ENCODE peak calls at places on chromosomes 5 and 9, in nine cellular contexts. D, A, C, I, Y, U, T, Q and H are unnamed samples.

GRCh38 chr5:149129181-149129580 is 12.1 kb upstream of the ABLIM3 start:
- DNase-seq in D (no peak), C (no peak), Q (no peak), A (no peak), T (no peak), Y (peak; percentile 83), I (no peak), U (peak; percentile 69), H (no peak)

GRCh38 chr9:129394011-129394919 is 216.2 kb upstream of the IER5L start:
- DNase-seq in C (no peak), D (no peak), A (no peak), Q (no peak), U (no peak), I (no peak), Y (no peak), T (no peak), H (peak; percentile 47)

GRCh38 chr9:111178361-111179043 is 140.2 kb upstream of the LPAR1 start:
- DNase-seq in I (no peak), U (peak; percentile 79), Y (no peak), C (no peak), A (no peak), D (no peak), T (no peak), Q (no peak), H (no peak)

GRCh38 chr9:122016789-122017188 is 76.3 kb downstream of the TTLL11 start:
- DNase-seq in D (no peak), T (no peak), I (no peak), C (no peak), U (no peak), Y (no peak), Q (no peak), A (no peak), H (no peak)

GRCh38 chr5:3729631-3730030 is 134.0 kb downstream of the IRX1 start:
- DNase-seq in I (no peak), C (no peak), U (no peak), D (no peak), A (no peak), Q (no peak), Y (no peak), T (no peak), H (no peak)

GRCh38 chr9:138065287-138065686 is 187.7 kb downstream of the CACNA1B start:
- DNase-seq in D (no peak), C (no peak), Q (no peak), A (no peak), U (no peak), T (no peak), I (peak; percentile 1), Y (no peak), H (no peak)

GRCh38 chr5:179986328-179986727 is 78.6 kb upstream of the TBC1D9B start:
- DNase-seq in U (no peak), D (no peak), I (peak; percentile 31), T (no peak), Y (peak; percentile 24), Q (no peak), C (no peak), A (peak; percentile 24), H (no peak)

GRCh38 chr9:120946259-120946658 is 19.7 kb upstream of the TRAF1 start:
- DNase-seq in Q (no peak), Y (peak; percentile 50), A (no peak), U (peak; percentile 46), T (no peak), I (no peak), C (no peak), D (no peak), H (no peak)

GRCh38 chr5:144004751-144005150 is 165.7 kb downstream of the YIPF5 start:
- DNase-seq in I (no peak), U (no peak), A (no peak), Q (no peak), C (no peak), D (no peak), T (no peak), Y (no peak), H (no peak)

GRCh38 chr5:168153263-168153930 is 138.0 kb upstream of the WWC1 start:
- DNase-seq in Q (no peak), U (no peak), I (no peak), A (no peak), Y (no peak), C (no peak), T (no peak), D (no peak), H (no peak)

GRCh38 chr5:43038523-43038989 is 1.6 kb downstream of the ANXA2R start:
- DNase-seq in D (no peak), U (no peak), C (peak; percentile 52), A (no peak), T (no peak), Q (no peak), I (no peak), Y (no peak), H (no peak)

GRCh38 chr5:142747034-142747433 is 23.1 kb upstream of the ARHGAP26 start:
- DNase-seq in I (no peak), A (no peak), T (no peak), Y (no peak), U (no peak), C (no peak), D (no peak), Q (no peak), H (no peak)

GRCh38 chr9:15696979-15697378 is 144.1 kb downstream of the CCDC171 start:
- DNase-seq in Q (peak; percentile 40), T (no peak), D (no peak), C (no peak), Y (no peak), A (no peak), I (no peak), U (peak; percentile 29), H (no peak)

GRCh38 chr5:53425598-53426516 is 54.6 kb upstream of the FST start:
- DNase-seq in U (no peak), C (peak; percentile 8), A (no peak), D (no peak), Y (no peak), I (peak; percentile 16), Q (no peak), T (peak; percentile 66), H (peak; percentile 5)

GRCh38 chr5:56356876-56357160 is 123.7 kb upstream of the ANKRD55 start:
- DNase-seq in Q (no peak), Y (no peak), D (no peak), A (no peak), C (no peak), I (no peak), T (no peak), U (no peak), H (no peak)

GRCh38 chr9:113943112-113944009 is 67.3 kb downstream of the ZNF618 start:
- DNase-seq in C (no peak), A (no peak), T (no peak), Y (no peak), U (no peak), D (no peak), Q (no peak), I (no peak), H (no peak)

GRCh38 chr9:126327016-126327749 is 554 bp downstream of the MVB12B start:
- DNase-seq in I (peak; percentile 25), D (peak; percentile 51), U (no peak), T (peak; percentile 31), C (no peak), Q (no peak), Y (no peak), A (peak; percentile 72), H (no peak)

GRCh38 chr5:131863700-131864099 is 66.9 kb upstream of the FNIP1 start:
- DNase-seq in Q (no peak), Y (no peak), C (no peak), I (no peak), D (no peak), A (no peak), U (no peak), T (no peak), H (no peak)

GRCh38 chr5:87394407-87394806 is 18.3 kb downstream of the CCNH start:
- DNase-seq in T (no peak), Q (no peak), I (no peak), C (no peak), D (no peak), A (no peak), Y (peak; percentile 50), U (peak; percentile 49), H (no peak)

GRCh38 chr9:136964171-136964689 is 12.2 kb downstream of the LCN12 start:
- DNase-seq in C (no peak), Y (peak; percentile 30), T (peak; percentile 86), U (no peak), I (no peak), D (no peak), A (no peak), Q (no peak), H (no peak)

GRCh38 chr5:140258016-140258415 is 44.9 kb downstream of the PFDN1 start:
- DNase-seq in D (no peak), I (no peak), Y (no peak), U (peak; percentile 19), T (no peak), A (no peak), C (no peak), Q (peak; percentile 94), H (no peak)

GRCh38 chr9:135989722-135990467 is 28.7 kb upstream of the UBAC1 start:
- DNase-seq in U (no peak), Q (no peak), Y (no peak), T (peak; percentile 57), C (peak; percentile 25), D (no peak), A (peak; percentile 66), I (peak; percentile 64), H (no peak)

GRCh38 chr9:117184173-117184572 is 230.7 kb downstream of the ASTN2 start:
- DNase-seq in U (no peak), Y (no peak), I (no peak), T (peak; percentile 4), D (no peak), A (no peak), C (no peak), Q (no peak), H (no peak)

GRCh38 chr9:116791314-116791713 is 104.2 kb downstream of the TRIM32 start:
- DNase-seq in D (no peak), Y (no peak), T (peak; percentile 58), A (no peak), Q (peak; percentile 20), C (no peak), U (no peak), I (no peak), H (peak; percentile 81)

GRCh38 chr5:10522224-10522611 is 41.7 kb upstream of the ANKRD33B start:
- DNase-seq in D (no peak), Y (no peak), C (no peak), I (no peak), U (no peak), Q (no peak), A (no peak), T (no peak), H (no peak)

GRCh38 chr9:137445275-137445807 is 4.2 kb upstream of the ENTPD8 start:
- DNase-seq in Q (peak; percentile 68), A (peak; percentile 85), I (peak; percentile 83), C (peak; percentile 72), U (peak; percentile 82), Y (peak; percentile 85), D (peak; percentile 91), T (peak; percentile 68), H (peak; percentile 9)

GRCh38 chr5:14202462-14202861 is 59.3 kb downstream of the TRIO start:
- DNase-seq in I (no peak), D (no peak), C (no peak), T (no peak), Q (peak; percentile 43), A (no peak), Y (no peak), U (no peak), H (no peak)

GRCh38 chr5:122183098-122183794 is 53.9 kb downstream of the ZNF474 start:
- DNase-seq in D (no peak), Q (peak; percentile 71), I (peak; percentile 58), Y (peak; percentile 94), U (peak; percentile 79), C (no peak), T (no peak), A (no peak), H (no peak)

GRCh38 chr5:175253597-175253996 is 190.4 kb downstream of the DRD1 start:
- DNase-seq in I (no peak), T (no peak), Q (peak; percentile 44), A (no peak), D (no peak), C (no peak), Y (no peak), U (peak; percentile 18), H (no peak)

GRCh38 chr9:88278036-88278435 is 110.2 kb upstream of the SPIN1 start:
- DNase-seq in A (no peak), U (no peak), D (no peak), C (no peak), T (no peak), Y (no peak), Q (no peak), I (no peak), H (no peak)

GRCh38 chr9:135815433-135816178 is 91.7 kb downstream of the CAMSAP1 start:
- DNase-seq in C (no peak), U (no peak), Q (no peak), Y (no peak), T (no peak), I (no peak), D (no peak), A (no peak), H (no peak)